ENCODE peak calls at places on chromosomes 1 and 21, in four cellular contexts. One of them, this sample, is unnamed.
A peak's percentile ranks its signal among the peaks of the same experiment; 100 is the strongest.

GRCh38 chr1:27504588-27505419 is 14.8 kb upstream of the WASF2 start:
- DNase-seq in tibial nerve: peak; percentile 76
- DNase-seq in CD4-positive, alpha-beta memory T cell: no peak
- DNase-seq in brain microvascular endothelial cell: no peak
- DNase-seq in this sample: no peak

GRCh38 chr21:38988211-38989096 is 182.7 kb downstream of the ETS2 start:
- DNase-seq in tibial nerve: no peak
- DNase-seq in brain microvascular endothelial cell: no peak
- DNase-seq in CD4-positive, alpha-beta memory T cell: no peak
- DNase-seq in this sample: no peak

GRCh38 chr1:248783367-248783766 is 27.8 kb upstream of the LYPD8 start:
- DNase-seq in tibial nerve: no peak
- DNase-seq in CD4-positive, alpha-beta memory T cell: no peak
- DNase-seq in brain microvascular endothelial cell: no peak
- DNase-seq in this sample: no peak

GRCh38 chr21:41831453-41831831 is 47.7 kb downstream of the PRDM15 start:
- DNase-seq in tibial nerve: no peak
- DNase-seq in CD4-positive, alpha-beta memory T cell: no peak
- DNase-seq in brain microvascular endothelial cell: no peak
- DNase-seq in this sample: no peak

GRCh38 chr1:231679109-231679508 is 52.5 kb downstream of the DISC1 start:
- DNase-seq in tibial nerve: no peak
- DNase-seq in brain microvascular endothelial cell: no peak
- DNase-seq in CD4-positive, alpha-beta memory T cell: no peak
- DNase-seq in this sample: no peak

GRCh38 chr1:70909262-70909817 is 138.3 kb downstream of the PTGER3 start:
- DNase-seq in tibial nerve: no peak
- DNase-seq in brain microvascular endothelial cell: no peak
- DNase-seq in CD4-positive, alpha-beta memory T cell: no peak
- DNase-seq in this sample: no peak

GRCh38 chr1:50426702-50427085 is 3.5 kb upstream of the DMRTA2 start:
- DNase-seq in CD4-positive, alpha-beta memory T cell: no peak
- DNase-seq in brain microvascular endothelial cell: no peak
- DNase-seq in tibial nerve: no peak
- DNase-seq in this sample: no peak

GRCh38 chr1:98351506-98352038 is 309.9 kb upstream of the SNX7 start:
- DNase-seq in brain microvascular endothelial cell: no peak
- DNase-seq in tibial nerve: no peak
- DNase-seq in CD4-positive, alpha-beta memory T cell: no peak
- DNase-seq in this sample: no peak

GRCh38 chr1:209768354-209768774 is 12.5 kb downstream of the TRAF3IP3 start:
- DNase-seq in tibial nerve: no peak
- DNase-seq in CD4-positive, alpha-beta memory T cell: peak; percentile 85
- DNase-seq in brain microvascular endothelial cell: no peak
- DNase-seq in this sample: no peak

GRCh38 chr1:15771836-15772516 is 13.4 kb downstream of the FBLIM1 start:
- DNase-seq in tibial nerve: no peak
- DNase-seq in CD4-positive, alpha-beta memory T cell: no peak
- DNase-seq in brain microvascular endothelial cell: no peak
- DNase-seq in this sample: no peak

GRCh38 chr1:160144921-160145320 is 6.5 kb upstream of the ATP1A4 start:
- DNase-seq in tibial nerve: no peak
- DNase-seq in CD4-positive, alpha-beta memory T cell: no peak
- DNase-seq in brain microvascular endothelial cell: no peak
- DNase-seq in this sample: no peak

GRCh38 chr1:8244304-8244703 is 73.6 kb upstream of the SLC45A1 start:
- DNase-seq in tibial nerve: no peak
- DNase-seq in CD4-positive, alpha-beta memory T cell: no peak
- DNase-seq in brain microvascular endothelial cell: no peak
- DNase-seq in this sample: no peak

GRCh38 chr1:16993521-16994038 is 13.2 kb upstream of the MFAP2 start:
- DNase-seq in CD4-positive, alpha-beta memory T cell: no peak
- DNase-seq in tibial nerve: no peak
- DNase-seq in brain microvascular endothelial cell: no peak
- DNase-seq in this sample: no peak
- H3K36me3 ChIP-seq in CD4-positive, alpha-beta memory T cell: peaks cover 20% of the 10 kb centered on the region
- H3K36me3 ChIP-seq in tibial nerve: peaks cover 95% of the 10 kb centered on the region
- H3K36me3 ChIP-seq in brain microvascular endothelial cell: peaks cover 21% of the 10 kb centered on the region
- H3K36me3 ChIP-seq in this sample: peaks cover 3% of the 10 kb centered on the region

DNA sequence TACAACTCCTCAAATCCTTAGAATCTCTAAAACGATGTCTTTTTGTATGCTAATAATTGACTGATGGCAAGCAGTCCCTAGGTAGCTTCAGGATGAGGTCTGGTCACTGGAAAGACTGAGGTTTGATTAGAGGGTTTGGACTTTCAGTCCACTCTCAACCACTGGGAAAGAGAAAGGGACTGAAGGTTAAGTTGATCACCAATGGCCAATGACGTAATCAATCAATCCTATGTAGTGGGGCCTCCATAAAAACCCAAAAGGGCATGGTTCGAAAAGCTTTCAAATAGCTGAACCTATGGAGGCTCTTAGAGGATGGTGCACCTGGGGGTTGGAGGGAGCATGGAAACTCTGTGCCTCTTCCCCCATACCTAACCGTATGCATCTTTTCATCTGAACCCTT is 39.6 kb upstream of the DNASE2B start:
- DNase-seq in CD4-positive, alpha-beta memory T cell: no peak
- DNase-seq in tibial nerve: no peak
- DNase-seq in brain microvascular endothelial cell: no peak
- DNase-seq in this sample: no peak
- H3K36me3 ChIP-seq in CD4-positive, alpha-beta memory T cell: no peaks in the 10 kb centered on the region
- H3K36me3 ChIP-seq in tibial nerve: no peaks in the 10 kb centered on the region
- H3K36me3 ChIP-seq in brain microvascular endothelial cell: no peaks in the 10 kb centered on the region
- H3K36me3 ChIP-seq in this sample: no peaks in the 10 kb centered on the region

GRCh38 chr21:46517361-46517760 is 58.7 kb downstream of the DIP2A start:
- DNase-seq in brain microvascular endothelial cell: no peak
- DNase-seq in tibial nerve: no peak
- DNase-seq in CD4-positive, alpha-beta memory T cell: no peak
- DNase-seq in this sample: no peak
- H3K36me3 ChIP-seq in brain microvascular endothelial cell: peaks cover 1% of the 10 kb centered on the region
- H3K36me3 ChIP-seq in tibial nerve: peaks cover 51% of the 10 kb centered on the region
- H3K36me3 ChIP-seq in CD4-positive, alpha-beta memory T cell: peaks cover 23% of the 10 kb centered on the region
- H3K36me3 ChIP-seq in this sample: peaks cover 13% of the 10 kb centered on the region

GRCh38 chr1:67401443-67401842 is 28.8 kb downstream of the SERBP1 start:
- DNase-seq in tibial nerve: no peak
- DNase-seq in brain microvascular endothelial cell: no peak
- DNase-seq in CD4-positive, alpha-beta memory T cell: no peak
- DNase-seq in this sample: no peak
- H3K36me3 ChIP-seq in tibial nerve: no peaks in the 10 kb centered on the region
- H3K36me3 ChIP-seq in brain microvascular endothelial cell: no peaks in the 10 kb centered on the region
- H3K36me3 ChIP-seq in CD4-positive, alpha-beta memory T cell: no peaks in the 10 kb centered on the region
- H3K36me3 ChIP-seq in this sample: no peaks in the 10 kb centered on the region

DNA sequence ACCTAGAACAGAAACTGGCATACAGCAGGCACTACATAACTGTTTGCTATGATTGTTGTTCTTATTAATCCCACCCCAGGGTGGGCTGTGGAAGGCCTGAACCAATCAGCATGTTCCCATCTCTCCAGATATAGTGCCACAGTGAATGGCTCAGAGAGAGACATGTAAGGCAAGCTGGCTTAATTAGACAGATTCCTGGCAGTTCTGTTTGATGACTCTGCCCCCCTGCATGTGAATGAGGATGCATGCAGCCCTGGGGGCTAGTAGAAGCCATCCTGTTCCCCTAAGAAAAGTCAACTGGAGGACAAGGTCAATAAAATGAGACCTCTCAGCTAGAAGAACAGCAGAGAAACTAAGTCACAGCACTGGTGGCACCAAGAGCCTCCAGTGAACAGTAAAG is 130.3 kb downstream of the GLIS1 start:
- DNase-seq in tibial nerve: no peak
- DNase-seq in CD4-positive, alpha-beta memory T cell: no peak
- DNase-seq in brain microvascular endothelial cell: no peak
- DNase-seq in this sample: no peak
- H3K36me3 ChIP-seq in tibial nerve: no peaks in the 10 kb centered on the region
- H3K36me3 ChIP-seq in CD4-positive, alpha-beta memory T cell: no peaks in the 10 kb centered on the region
- H3K36me3 ChIP-seq in brain microvascular endothelial cell: no peaks in the 10 kb centered on the region
- H3K36me3 ChIP-seq in this sample: no peaks in the 10 kb centered on the region

GRCh38 chr21:34131586-34131985 is 58.2 kb downstream of the MRPS6 start:
- DNase-seq in tibial nerve: no peak
- DNase-seq in brain microvascular endothelial cell: no peak
- DNase-seq in CD4-positive, alpha-beta memory T cell: no peak
- DNase-seq in this sample: no peak
- H3K36me3 ChIP-seq in tibial nerve: peaks cover 16% of the 10 kb centered on the region
- H3K36me3 ChIP-seq in brain microvascular endothelial cell: no peaks in the 10 kb centered on the region
- H3K36me3 ChIP-seq in CD4-positive, alpha-beta memory T cell: peaks cover 12% of the 10 kb centered on the region
- H3K36me3 ChIP-seq in this sample: peaks cover under 1% of the 10 kb centered on the region

GRCh38 chr21:42865361-42866160 is 13.8 kb downstream of the WDR4 start:
- DNase-seq in CD4-positive, alpha-beta memory T cell: no peak
- DNase-seq in tibial nerve: no peak
- DNase-seq in brain microvascular endothelial cell: no peak
- DNase-seq in this sample: no peak
- H3K36me3 ChIP-seq in CD4-positive, alpha-beta memory T cell: peaks cover 55% of the 10 kb centered on the region
- H3K36me3 ChIP-seq in tibial nerve: peaks cover 89% of the 10 kb centered on the region
- H3K36me3 ChIP-seq in brain microvascular endothelial cell: peaks cover 45% of the 10 kb centered on the region
- H3K36me3 ChIP-seq in this sample: peaks cover 79% of the 10 kb centered on the region

GRCh38 chr1:229642970-229643369 is 16.9 kb downstream of the URB2 start:
- DNase-seq in tibial nerve: no peak
- DNase-seq in CD4-positive, alpha-beta memory T cell: no peak
- DNase-seq in brain microvascular endothelial cell: no peak
- DNase-seq in this sample: no peak
- H3K36me3 ChIP-seq in tibial nerve: peaks cover 80% of the 10 kb centered on the region
- H3K36me3 ChIP-seq in CD4-positive, alpha-beta memory T cell: peaks cover 40% of the 10 kb centered on the region
- H3K36me3 ChIP-seq in brain microvascular endothelial cell: peaks cover 40% of the 10 kb centered on the region
- H3K36me3 ChIP-seq in this sample: peaks cover 33% of the 10 kb centered on the region

GRCh38 chr1:12279728-12280469 is 50.1 kb downstream of the VPS13D start:
- DNase-seq in tibial nerve: no peak
- DNase-seq in CD4-positive, alpha-beta memory T cell: no peak
- DNase-seq in brain microvascular endothelial cell: peak; percentile 1
- DNase-seq in this sample: no peak

GRCh38 chr1:12278998-12279397 is 49.2 kb downstream of the VPS13D start:
- DNase-seq in brain microvascular endothelial cell: no peak
- DNase-seq in CD4-positive, alpha-beta memory T cell: no peak
- DNase-seq in tibial nerve: no peak
- DNase-seq in this sample: no peak

GRCh38 chr1:12272770-12273169 is 42.9 kb downstream of the VPS13D start:
- DNase-seq in CD4-positive, alpha-beta memory T cell: no peak
- DNase-seq in brain microvascular endothelial cell: no peak
- DNase-seq in tibial nerve: no peak
- DNase-seq in this sample: no peak

GRCh38 chr1:12275370-12275769 is 45.5 kb downstream of the VPS13D start:
- DNase-seq in CD4-positive, alpha-beta memory T cell: peak; percentile 7
- DNase-seq in brain microvascular endothelial cell: peak; percentile 12
- DNase-seq in tibial nerve: peak; percentile 48
- DNase-seq in this sample: no peak

DNA sequence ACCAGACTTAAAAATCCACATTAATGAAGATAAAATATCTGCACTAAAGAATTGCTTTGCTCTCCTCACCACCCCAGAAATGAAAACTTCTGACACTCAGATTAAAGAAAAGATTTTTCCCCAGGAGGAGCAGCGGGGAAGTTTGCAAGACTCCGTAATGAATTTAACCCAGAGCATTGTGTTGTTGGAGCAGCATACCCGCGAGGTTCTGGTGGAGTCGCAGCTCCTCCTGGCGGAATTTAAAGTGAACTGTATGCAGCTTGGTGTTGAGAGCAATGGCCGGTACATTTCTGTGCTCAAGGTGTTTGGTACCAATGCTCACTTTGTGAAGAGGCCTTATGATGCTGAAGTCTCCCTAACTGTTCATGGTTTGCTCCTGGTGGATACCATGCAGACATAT is 46.4 kb downstream of the VPS13D start:
- DNase-seq in brain microvascular endothelial cell: peak; percentile 34
- DNase-seq in tibial nerve: no peak
- DNase-seq in CD4-positive, alpha-beta memory T cell: peak; percentile 19
- DNase-seq in this sample: no peak
- H3K36me3 ChIP-seq in brain microvascular endothelial cell: peaks cover 61% of the 10 kb centered on the region
- H3K36me3 ChIP-seq in tibial nerve: peaks cover 98% of the 10 kb centered on the region
- H3K36me3 ChIP-seq in CD4-positive, alpha-beta memory T cell: peaks cover 65% of the 10 kb centered on the region
- H3K36me3 ChIP-seq in this sample: peaks cover 23% of the 10 kb centered on the region

GRCh38 chr1:214623430-214623829 is 20.4 kb downstream of the CENPF start:
- DNase-seq in CD4-positive, alpha-beta memory T cell: no peak
- DNase-seq in brain microvascular endothelial cell: no peak
- DNase-seq in tibial nerve: no peak
- DNase-seq in this sample: no peak
- H3K36me3 ChIP-seq in CD4-positive, alpha-beta memory T cell: no peaks in the 10 kb centered on the region
- H3K36me3 ChIP-seq in brain microvascular endothelial cell: no peaks in the 10 kb centered on the region
- H3K36me3 ChIP-seq in tibial nerve: no peaks in the 10 kb centered on the region
- H3K36me3 ChIP-seq in this sample: peaks cover 56% of the 10 kb centered on the region

This sample was measured in HCT116.